ENCODE peak calls at places on chromosomes 11 and 22, in five cellular contexts. F is lung; I is activated CD8-positive, alpha-beta T cell treated with anti-CD3 and anti-CD28 coated beads for 36 hours; S is upper lobe of right lung; R is Calu3. M is an unnamed sample.

GRCh38 chr11:34898474-34898873 is 17.7 kb downstream of the APIP start:
- DNase-seq in I (no peak), F (no peak), R (no peak), S (no peak), M (no peak)

GRCh38 chr11:12854829-12855228 is 154.3 kb upstream of the RASSF10 start:
- DNase-seq in S (no peak), R (peak), F (no peak), I (no peak), M (no peak)

GRCh38 chr22:36746571-36746970 is 29.3 kb downstream of the IFT27 start:
- DNase-seq in I (no peak), S (peak), R (no peak), F (no peak), M (no peak)

GRCh38 chr11:86456075-86456939 is 81.6 kb downstream of the CCDC81 start:
- DNase-seq in I (peak), R (peak), F (peak), S (peak), M (peak)

GRCh38 chr11:20551096-20551495 is 48.3 kb upstream of the SLC6A5 start:
- DNase-seq in R (no peak), I (no peak), F (no peak), S (no peak), M (no peak)

GRCh38 chr22:32144875-32145274 is 14.2 kb downstream of the C22orf42 start:
- DNase-seq in R (no peak), I (no peak), S (no peak), F (no peak), M (no peak)

GRCh38 chr11:79860336-79860735 is 419.5 kb upstream of the TENM4 start:
- DNase-seq in F (no peak), I (no peak), S (no peak), R (no peak), M (no peak)

GRCh38 chr11:11140510-11140909 is 212.5 kb downstream of the CSNK2A3 start:
- DNase-seq in R (no peak), F (no peak), S (no peak), I (no peak), M (no peak)

GRCh38 chr11:65718531-65718930 is 2.1 kb downstream of the RNASEH2C start:
- DNase-seq in I (no peak), R (no peak), S (no peak), F (no peak), M (no peak)

GRCh38 chr11:65718964-65719492 is 1.6 kb downstream of the RNASEH2C start:
- DNase-seq in I (no peak), S (no peak), R (no peak), F (no peak), M (no peak)

GRCh38 chr11:65720237-65720934 is at the start of gene RNASEH2C:
- DNase-seq in R (peak), S (peak), F (peak), I (peak), M (peak)

GRCh38 chr11:65717906-65718305 is 2.7 kb downstream of the RNASEH2C start:
- DNase-seq in S (no peak), I (no peak), F (no peak), R (no peak), M (no peak)

GRCh38 chr11:65719887-65720236 is 736 bp downstream of the RNASEH2C start:
- DNase-seq in I (peak), S (peak), F (no peak), R (no peak), M (no peak)
- TF ChIP-seq CTCF in I (no peak), S (no peak), F (no peak), R (no peak), M (no peak)

GRCh38 chr22:43511276-43511910 is 99.6 kb downstream of the MPPED1 start:
- DNase-seq in I (no peak), F (no peak), S (no peak), R (no peak), M (no peak)
- TF ChIP-seq CTCF in I (no peak), F (no peak), S (no peak), R (no peak), M (no peak)

GRCh38 chr11:25737071-25737675 is 594.8 kb upstream of the ANO3 start:
- DNase-seq in I (no peak), R (no peak), F (no peak), S (no peak), M (no peak)

GRCh38 chr11:25734592-25735211 is 597.2 kb upstream of the ANO3 start:
- DNase-seq in R (peak), F (no peak), S (no peak), I (no peak), M (no peak)

GRCh38 chr11:25733777-25734176 is 598.2 kb upstream of the ANO3 start:
- DNase-seq in S (no peak), I (no peak), R (no peak), F (no peak), M (no peak)
- TF ChIP-seq CTCF in S (peak), I (no peak), R (no peak), F (no peak), M (no peak)

GRCh38 chr11:83195176-83195531 is 1.6 kb downstream of the ANKRD42 start:
- DNase-seq in S (no peak), F (no peak), R (no peak), I (no peak), M (peak)
- TF ChIP-seq CTCF in S (no peak), F (no peak), R (no peak), I (no peak), M (no peak)

GRCh38 chr11:45165386-45165785 is 18.9 kb downstream of the PRDM11 start:
- DNase-seq in S (peak), I (no peak), R (no peak), F (no peak), M (no peak)
- TF ChIP-seq CTCF in S (no peak), I (no peak), R (no peak), F (no peak), M (no peak)

DNA sequence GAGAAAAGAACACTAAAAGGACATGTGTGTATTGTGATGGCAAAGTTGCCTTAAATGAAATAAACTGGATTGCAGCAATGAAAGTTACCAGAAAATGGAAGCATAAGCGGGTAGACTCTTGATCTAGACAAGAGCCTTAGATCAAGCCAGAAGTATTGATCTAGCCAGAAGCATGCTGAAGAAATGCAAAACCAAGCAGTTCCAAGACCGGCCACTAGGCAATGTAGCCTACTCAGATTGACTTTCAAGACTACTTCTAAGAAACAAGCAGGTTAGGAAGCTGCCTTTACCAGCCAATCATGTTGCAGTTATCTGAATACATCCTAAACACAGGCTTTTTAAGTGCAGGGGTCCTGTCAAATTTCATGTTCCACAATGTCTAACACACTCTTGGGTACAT is 54.6 kb downstream of the KCNA4 start:
- DNase-seq in F (no peak), I (peak), R (peak), S (no peak), M (no peak)
- TF ChIP-seq CTCF in F (no peak), I (no peak), R (no peak), S (no peak), M (peak)

DNA sequence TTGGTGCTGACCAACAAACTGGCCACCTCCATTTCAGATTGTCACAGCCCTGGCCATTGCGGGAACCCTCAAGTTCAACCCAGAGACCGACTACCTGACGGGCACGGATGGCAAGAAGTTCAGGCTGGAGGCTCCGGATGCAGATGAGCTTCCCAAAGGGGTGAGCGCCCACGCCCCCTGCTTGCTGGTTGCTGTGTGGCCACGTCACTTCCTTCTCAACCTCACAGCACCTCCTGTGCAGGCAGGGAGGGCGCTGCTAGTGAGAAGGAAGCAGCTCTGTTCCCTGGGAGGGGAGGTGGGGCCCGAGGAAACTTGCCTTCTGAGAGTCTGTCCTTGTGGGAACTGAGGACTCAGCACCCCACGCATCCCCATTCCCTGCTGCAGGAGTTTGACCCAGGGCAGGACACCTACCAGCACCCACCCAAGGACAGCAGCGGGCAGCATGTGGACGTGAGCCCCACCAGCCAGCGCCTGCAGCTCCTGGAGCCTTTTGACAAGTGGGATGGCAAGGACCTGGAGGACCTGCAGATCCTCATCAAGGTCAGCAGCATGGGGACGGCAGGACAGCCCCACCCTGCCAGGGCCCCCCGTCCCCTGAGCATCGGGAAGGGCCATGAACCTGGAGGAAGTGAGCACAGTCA is 19.3 kb downstream of the POLR3H start:
- DNase-seq in S (no peak), R (no peak), F (no peak), I (peak), M (peak)
- TF ChIP-seq CTCF in S (peak), R (no peak), F (no peak), I (no peak), M (no peak)

DNA sequence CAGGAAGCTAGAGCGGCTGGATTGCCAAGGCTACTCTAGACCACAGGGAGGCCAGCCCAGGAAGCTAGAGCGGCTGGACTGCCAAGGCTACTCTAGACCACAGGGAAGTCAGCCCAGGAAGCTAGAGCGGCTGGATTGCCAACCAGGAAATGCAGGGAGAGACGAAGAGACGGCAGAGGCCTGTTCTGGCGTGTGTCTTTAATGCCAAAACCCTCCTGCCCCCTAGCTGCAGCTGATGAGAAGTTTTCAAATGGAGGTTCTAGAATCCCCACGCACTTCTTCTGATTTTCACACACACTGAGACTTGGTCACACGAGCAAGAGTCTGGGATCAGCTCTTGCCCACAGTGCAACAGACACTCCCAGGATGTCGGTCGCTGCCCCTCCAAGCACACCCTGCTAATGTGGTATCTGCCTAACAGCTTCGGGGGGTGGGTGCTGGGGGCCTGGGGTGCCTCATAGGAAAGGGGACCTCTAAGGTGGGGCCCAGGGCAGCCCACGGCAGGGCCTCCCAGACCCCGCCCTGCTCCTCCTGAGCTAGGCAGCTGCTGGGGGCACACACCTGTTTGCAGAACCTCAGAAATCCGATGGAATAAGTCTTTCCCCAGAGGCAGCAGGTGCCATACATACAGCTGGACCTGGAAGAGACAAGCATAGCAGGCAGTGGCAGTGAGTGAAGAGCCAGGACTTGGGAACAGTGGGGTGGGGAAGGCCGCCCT is 28.5 kb downstream of the MAFF start:
- DNase-seq in S (no peak), R (no peak), F (no peak), I (peak), M (peak)
- TF ChIP-seq CTCF in S (peak), R (no peak), F (peak), I (peak), M (peak)

DNA sequence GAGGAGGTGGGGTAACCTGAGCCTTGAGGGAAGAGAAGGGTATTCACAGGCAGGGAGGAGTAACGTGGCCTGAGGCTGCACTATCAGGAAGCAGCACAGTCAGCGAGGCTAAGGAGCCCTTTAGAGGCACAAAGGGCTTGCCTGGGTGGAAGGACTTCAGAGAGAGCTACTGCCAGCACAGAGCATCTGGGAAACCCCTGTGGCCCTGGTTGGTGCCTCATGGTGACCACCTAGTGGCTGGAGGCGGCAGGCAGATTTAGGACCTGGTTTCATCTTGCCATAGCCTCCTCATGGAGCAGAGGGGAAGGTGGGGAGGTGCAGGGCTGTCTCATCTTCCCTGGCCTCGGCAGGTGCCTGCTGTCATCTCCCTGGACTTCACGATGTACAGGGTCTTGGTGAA is 64.5 kb downstream of the MPPED1 start:
- DNase-seq in F (no peak), S (no peak), I (no peak), R (no peak), M (no peak)
- TF ChIP-seq CTCF in F (no peak), S (no peak), I (no peak), R (no peak), M (no peak)

M was measured in GM13976.